ENCODE peak calls at places on chromosomes 3 and 15, in seven cellular contexts. T, W, Y, M, X, S and D are unnamed samples.

GRCh38 chr3:129614435-129614834 is 8.0 kb upstream of the PLXND1 start:
- DNase-seq in W (no peak), X (peak; percentile 10), Y (peak; percentile 18), S (no peak), T (no peak), M (no peak), D (no peak)

GRCh38 chr15:74400313-74400850 is 32.9 kb upstream of the CYP11A1 start:
- DNase-seq in W (no peak), Y (no peak), X (no peak), M (no peak), S (no peak), T (peak; percentile 49), D (no peak)

GRCh38 chr3:111338059-111338698 is 203.8 kb upstream of the CD96 start:
- DNase-seq in M (peak; percentile 63), W (peak; percentile 28), X (no peak), T (peak; percentile 18), Y (peak; percentile 17), S (peak; percentile 71), D (no peak)

GRCh38 chr3:67646586-67647234 is 7.7 kb downstream of the SUCLG2 start:
- DNase-seq in M (no peak), X (no peak), Y (no peak), W (no peak), S (no peak), T (no peak), D (no peak)

GRCh38 chr3:28347374-28348285 is 891 bp upstream of the ZCWPW2 start:
- DNase-seq in Y (no peak), S (no peak), W (peak; percentile 11), M (no peak), X (no peak), T (no peak), D (no peak)

GRCh38 chr15:72911658-72912057 is 128.1 kb upstream of the ADPGK start:
- DNase-seq in S (no peak), W (no peak), X (no peak), T (no peak), M (no peak), Y (no peak), D (no peak)

GRCh38 chr3:7074217-7074616 is 213.3 kb downstream of the GRM7 start:
- DNase-seq in Y (no peak), W (no peak), X (no peak), S (no peak), M (no peak), T (no peak), D (no peak)

GRCh38 chr3:133734305-133734704 is 11.9 kb upstream of the TF start:
- DNase-seq in W (no peak), S (peak; percentile 25), T (no peak), Y (no peak), M (no peak), X (no peak), D (no peak)

GRCh38 chr15:70778258-70779076 is 15.1 kb upstream of the UACA start:
- DNase-seq in X (no peak), M (no peak), Y (no peak), T (no peak), S (no peak), W (no peak), D (no peak)

GRCh38 chr3:192819001-192819569 is 91.7 kb upstream of the FGF12 start:
- DNase-seq in Y (no peak), X (no peak), T (no peak), W (no peak), M (no peak), S (no peak), D (no peak)

DNA sequence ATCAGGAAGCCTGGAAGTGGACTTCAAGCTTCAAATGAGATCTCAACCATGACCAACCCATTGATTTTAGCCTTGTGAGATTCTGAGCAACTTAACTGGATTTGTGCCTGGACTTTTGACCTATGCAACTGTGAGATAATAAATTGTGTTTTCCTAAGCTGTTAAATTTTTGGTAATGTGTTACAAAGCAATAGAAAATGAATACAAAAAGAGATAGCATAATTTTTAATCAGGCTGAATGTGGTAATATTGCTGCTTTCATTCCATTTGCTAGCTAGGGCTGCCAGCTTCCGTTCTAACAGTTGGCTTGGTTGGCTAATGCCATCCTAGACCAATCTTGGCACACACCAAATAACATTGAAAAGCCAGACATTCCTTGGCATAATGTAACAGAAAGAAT is 12.2 kb downstream of the PROS1 start:
- DNase-seq in S (no peak), M (no peak), W (no peak), Y (no peak), T (no peak), X (no peak), D (no peak)
- H3K9me3 ChIP-seq in S (no peaks in the 10 kb centered on the region), M (no peaks in the 10 kb centered on the region), W (no peaks in the 10 kb centered on the region), Y (no peaks in the 10 kb centered on the region), T (no peaks in the 10 kb centered on the region), X (no peaks in the 10 kb centered on the region), D (no peaks in the 10 kb centered on the region)

DNA sequence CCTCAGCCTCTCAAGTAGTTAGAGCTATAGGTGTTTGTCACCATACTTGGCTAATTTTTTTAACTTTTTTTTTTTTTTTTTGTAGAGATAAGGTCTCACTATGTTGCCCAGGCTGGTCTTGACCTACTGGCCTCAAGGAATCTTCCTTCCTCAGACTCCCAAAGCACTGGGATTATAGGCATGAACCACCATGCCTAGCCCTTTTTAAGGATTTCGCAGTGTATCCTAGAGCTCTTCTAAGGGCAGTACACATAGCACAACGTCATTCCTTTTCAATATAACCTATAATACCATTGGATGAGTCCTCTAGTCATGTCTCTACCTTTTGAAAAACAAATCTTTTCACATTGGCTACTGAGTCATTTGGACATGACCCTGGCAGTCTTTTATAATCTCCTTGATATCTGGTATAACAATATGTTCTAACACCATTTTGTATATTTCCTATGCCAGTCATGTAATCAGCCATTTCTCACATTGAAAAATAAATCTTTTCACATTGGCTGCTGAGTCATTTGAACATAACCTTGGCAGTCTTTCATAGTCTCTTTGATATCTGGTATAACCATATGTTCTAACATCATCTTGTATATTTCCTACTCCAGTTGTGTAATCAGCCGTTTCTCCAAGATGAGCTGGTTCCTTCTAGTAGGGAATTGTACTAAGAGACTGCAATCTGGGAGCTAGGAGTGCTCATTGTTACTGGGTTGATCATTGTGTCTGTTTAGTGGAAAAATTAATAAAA is 944.7 kb downstream of the MCTP2 start:
- DNase-seq in M (no peak), T (no peak), Y (no peak), W (no peak), X (no peak), S (no peak), D (no peak)
- H3K9me3 ChIP-seq in M (no peaks in the 10 kb centered on the region), T (no peaks in the 10 kb centered on the region), Y (no peaks in the 10 kb centered on the region), W (no peaks in the 10 kb centered on the region), X (peaks cover 4% of the 10 kb centered on the region), S (no peaks in the 10 kb centered on the region), D (no peaks in the 10 kb centered on the region)

DNA sequence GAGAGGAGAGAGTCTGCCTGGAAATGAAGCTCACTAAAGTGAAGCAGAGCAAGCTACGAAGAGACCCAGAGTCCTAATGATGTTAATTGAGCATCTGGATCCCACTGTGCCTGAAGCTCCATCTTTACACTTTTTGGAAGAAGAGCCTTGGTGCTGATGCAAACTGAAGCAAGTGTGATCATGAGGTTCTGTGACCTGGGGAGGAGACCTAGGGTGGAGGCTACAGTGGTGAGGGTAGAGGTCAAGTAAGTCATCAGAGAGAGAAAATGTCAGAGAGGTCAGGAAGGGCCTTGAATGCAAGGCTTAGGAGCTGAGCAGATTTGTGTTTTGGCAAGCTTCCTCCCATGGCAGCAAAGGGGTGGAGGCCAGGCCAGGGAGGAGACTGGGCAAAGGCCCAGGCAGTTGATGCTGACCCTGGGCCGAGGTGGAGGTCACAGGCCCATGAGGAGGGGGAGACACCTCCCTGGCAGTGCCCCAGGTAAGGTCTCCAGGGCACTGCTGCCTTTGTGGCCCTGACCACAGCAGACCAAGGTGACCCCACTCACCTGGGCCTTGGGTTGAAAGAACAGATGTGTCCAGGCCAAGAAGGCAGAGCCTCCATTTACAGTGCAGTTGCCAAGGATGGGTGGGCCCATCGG is 1.6 kb downstream of the GRIP2 start:
- DNase-seq in T (no peak), M (no peak), Y (no peak), S (no peak), X (no peak), W (no peak), D (no peak)
- H3K9me3 ChIP-seq in T (no peaks in the 10 kb centered on the region), M (no peaks in the 10 kb centered on the region), Y (no peaks in the 10 kb centered on the region), S (no peaks in the 10 kb centered on the region), X (no peaks in the 10 kb centered on the region), W (no peaks in the 10 kb centered on the region), D (no peaks in the 10 kb centered on the region)

GRCh38 chr15:77819841-77820728 is 187.4 kb upstream of the LINGO1 start:
- DNase-seq in M (peak; percentile 81), Y (no peak), W (no peak), S (peak; percentile 37), T (no peak), X (no peak), D (no peak)

GRCh38 chr15:77817434-77817833 is 184.7 kb upstream of the LINGO1 start:
- DNase-seq in S (no peak), Y (no peak), M (no peak), T (no peak), X (no peak), W (no peak), D (no peak)

GRCh38 chr15:77819271-77819806 is 186.6 kb upstream of the LINGO1 start:
- DNase-seq in X (no peak), Y (no peak), M (peak; percentile 31), T (no peak), S (no peak), W (no peak), D (no peak)

GRCh38 chr15:77816983-77817382 is 184.3 kb upstream of the LINGO1 start:
- DNase-seq in S (no peak), Y (no peak), W (no peak), T (no peak), X (no peak), M (no peak), D (no peak)

GRCh38 chr15:77818484-77819270 is 186.0 kb upstream of the LINGO1 start:
- DNase-seq in X (no peak), M (peak; percentile 36), S (no peak), T (no peak), W (no peak), Y (no peak), D (no peak)
- H3K9me3 ChIP-seq in X (no peaks in the 10 kb centered on the region), M (no peaks in the 10 kb centered on the region), S (no peaks in the 10 kb centered on the region), T (no peaks in the 10 kb centered on the region), W (no peaks in the 10 kb centered on the region), Y (no peaks in the 10 kb centered on the region), D (no peaks in the 10 kb centered on the region)

GRCh38 chr3:6062226-6063187 is 798.4 kb upstream of the GRM7 start:
- DNase-seq in Y (no peak), T (no peak), W (no peak), X (no peak), M (no peak), S (no peak), D (no peak)

DNA sequence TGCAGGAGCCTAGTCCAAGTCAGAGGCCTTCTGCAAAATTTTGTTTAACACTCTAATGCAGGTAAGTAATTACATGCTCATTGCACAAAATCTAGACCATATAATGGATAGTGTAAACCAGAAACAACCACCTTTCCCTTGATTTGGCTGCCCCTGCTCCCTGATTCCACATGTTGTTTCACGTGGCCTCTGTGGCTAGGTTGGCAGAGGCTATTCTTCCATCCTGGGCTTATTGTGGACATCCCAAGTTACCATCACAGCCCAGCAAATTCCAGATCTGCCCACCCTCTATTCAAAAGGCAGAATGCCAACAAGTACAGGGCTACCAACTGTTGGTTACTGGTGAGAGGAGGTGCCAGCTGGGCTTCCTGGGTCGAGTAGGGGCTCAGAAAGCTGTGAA is 794.5 kb upstream of the GRM7 start:
- DNase-seq in X (no peak), W (no peak), Y (no peak), M (no peak), S (peak; percentile 19), T (no peak), D (no peak)
- H3K9me3 ChIP-seq in X (no peaks in the 10 kb centered on the region), W (no peaks in the 10 kb centered on the region), Y (no peaks in the 10 kb centered on the region), M (no peaks in the 10 kb centered on the region), S (no peaks in the 10 kb centered on the region), T (no peaks in the 10 kb centered on the region), D (no peaks in the 10 kb centered on the region)